ENCODE peak calls at places on chromosomes 13 and 19, in ten cellular contexts. I, D, O, Y, R, X, Z, U, H and C are unnamed samples.
A peak's percentile ranks its signal among the peaks of the same experiment; 100 is the strongest.

GRCh38 chr19:22623841-22624221 is 10.3 kb upstream of the ZNF492 start:
- DNase-seq in X (no peak), R (no peak), H (no peak), Z (no peak), O (no peak), Y (no peak), I (no peak), D (no peak), U (no peak), C (no peak)

GRCh38 chr19:29966594-29967249 is 24.7 kb downstream of the URI1 start:
- DNase-seq in O (no peak), R (peak; percentile 6), D (no peak), U (no peak), Y (peak; percentile 15), H (no peak), I (no peak), Z (no peak), X (no peak), C (no peak)

GRCh38 chr19:3275068-3275582 is 50.7 kb downstream of the CELF5 start:
- DNase-seq in X (no peak), Y (peak; percentile 13), H (no peak), O (no peak), D (no peak), Z (no peak), U (peak; percentile 59), R (no peak), I (no peak), C (no peak)

GRCh38 chr13:55244991-55245644 is 1895.6 kb upstream of the PRR20A start:
- DNase-seq in Z (no peak), R (no peak), X (no peak), O (no peak), Y (peak; percentile 25), U (no peak), D (no peak), H (no peak), I (no peak), C (no peak)

GRCh38 chr19:18912933-18913332 is 6.3 kb downstream of the COPE start:
- DNase-seq in I (no peak), O (no peak), D (no peak), Y (no peak), Z (no peak), H (no peak), R (no peak), X (no peak), U (peak; percentile 20), C (no peak)

GRCh38 chr19:43362179-43362578 is 8.7 kb downstream of the CD177 start:
- DNase-seq in X (no peak), R (peak; percentile 45), U (no peak), H (no peak), O (no peak), D (no peak), Y (no peak), Z (no peak), I (no peak), C (no peak)

GRCh38 chr13:28100149-28101121 is at the start of gene FLT3:
- DNase-seq in O (no peak), Z (peak; percentile 62), D (no peak), I (no peak), R (peak; percentile 30), X (no peak), H (no peak), U (peak; percentile 62), Y (peak; percentile 49), C (no peak)

GRCh38 chr13:47957073-47957472 is 44.0 kb downstream of the SUCLA2 start:
- DNase-seq in R (no peak), O (no peak), U (no peak), X (no peak), D (no peak), I (no peak), H (no peak), Y (no peak), Z (no peak), C (no peak)

GRCh38 chr13:23588576-23589141 is 18.4 kb downstream of the TNFRSF19 start:
- DNase-seq in U (no peak), Z (no peak), Y (no peak), X (no peak), D (no peak), H (no peak), I (no peak), O (no peak), R (no peak), C (no peak)

GRCh38 chr13:113413178-113413897 is 40.0 kb downstream of the ADPRHL1 start:
- DNase-seq in H (no peak), D (no peak), O (no peak), Y (no peak), R (no peak), X (no peak), U (no peak), I (peak; percentile 79), Z (no peak), C (no peak)

GRCh38 chr13:113410472-113411201 is 42.7 kb downstream of the ADPRHL1 start:
- DNase-seq in Y (no peak), D (peak; percentile 55), R (peak; percentile 83), Z (peak; percentile 25), U (no peak), H (peak; percentile 65), I (peak; percentile 92), O (no peak), X (no peak), C (no peak)

GRCh38 chr13:113413898-113414282 is 39.4 kb downstream of the ADPRHL1 start:
- DNase-seq in O (no peak), I (peak; percentile 95), Y (no peak), R (no peak), X (no peak), D (no peak), H (no peak), U (no peak), Z (peak; percentile 31), C (no peak)

GRCh38 chr13:113412440-113412839 is 40.8 kb downstream of the ADPRHL1 start:
- DNase-seq in Y (no peak), I (no peak), Z (no peak), H (no peak), R (no peak), X (no peak), U (no peak), D (no peak), O (no peak), C (no peak)

GRCh38 chr13:113411216-113412023 is 41.9 kb downstream of the ADPRHL1 start:
- DNase-seq in D (peak; percentile 89), I (peak; percentile 94), Z (peak; percentile 52), X (no peak), R (peak; percentile 97), O (no peak), Y (no peak), H (peak; percentile 35), U (no peak), C (peak; percentile 83)
- H3K27ac ChIP-seq in D (peak overlapping the region; percentile 92), I (peak overlapping the region; percentile 100), Z (peak overlapping the region; percentile 66), X (peak overlapping the region; percentile 73), R (peak overlapping the region; percentile 98), O (no peak overlapping the region), Y (no peak overlapping the region), H (no peak overlapping the region), U (no peak overlapping the region), C (peak overlapping the region; percentile 91)

GRCh38 chr13:65844266-65844841 is 1385.8 kb downstream of the PCDH9 start:
- DNase-seq in D (no peak), Z (no peak), Y (no peak), U (peak; percentile 7), X (no peak), R (no peak), I (no peak), O (no peak), H (no peak), C (no peak)
- TF ChIP-seq CTCF in D (no peak), Z (no peak), Y (no peak), U (no peak), X (no peak), R (no peak), I (no peak), O (no peak), H (no peak), C (no peak)

GRCh38 chr13:79194727-79195126 is 211.3 kb downstream of the RBM26 start:
- DNase-seq in U (no peak), X (no peak), I (no peak), H (no peak), Y (no peak), D (no peak), O (no peak), R (no peak), Z (no peak), C (no peak)
- H3K4me3 ChIP-seq in U (no peak overlapping the region), X (no peak overlapping the region), I (no peak overlapping the region), H (no peak overlapping the region), Y (no peak overlapping the region), D (no peak overlapping the region), O (no peak overlapping the region), R (no peak overlapping the region), Z (no peak overlapping the region), C (no peak overlapping the region)

DNA sequence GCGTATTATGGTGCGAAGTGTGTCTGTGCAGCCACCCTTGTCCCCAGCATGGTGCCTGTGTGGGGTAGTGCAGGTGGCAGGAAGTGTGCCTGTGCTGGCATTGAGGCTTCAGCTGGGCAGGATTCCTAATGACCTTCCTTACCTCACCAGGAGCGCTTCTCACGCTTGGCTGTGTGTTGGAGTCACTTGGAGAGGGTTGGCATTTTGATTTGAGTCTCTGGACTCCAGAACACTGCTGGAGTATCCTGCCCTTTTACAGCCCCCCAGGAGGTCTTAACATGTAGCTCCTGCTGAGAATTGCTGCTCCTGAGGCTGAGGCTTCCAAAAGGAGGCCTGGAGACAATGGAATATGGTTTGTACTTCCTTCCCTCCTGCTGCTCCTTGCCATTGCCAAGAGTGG is 87.0 kb downstream of the ARHGEF7 start:
- DNase-seq in H (no peak), D (no peak), U (no peak), Z (no peak), O (no peak), Y (no peak), R (no peak), X (no peak), I (no peak), C (no peak)
- H3K27ac ChIP-seq in H (no peak overlapping the region), D (no peak overlapping the region), U (no peak overlapping the region), Z (no peak overlapping the region), O (no peak overlapping the region), Y (no peak overlapping the region), R (peak overlapping the region; percentile 79), X (no peak overlapping the region), I (peak overlapping the region; percentile 65), C (no peak overlapping the region)

GRCh38 chr19:6693681-6694080 is 23.7 kb upstream of the TNFSF14 start:
- DNase-seq in U (no peak), O (no peak), Z (no peak), D (no peak), Y (no peak), I (no peak), X (no peak), R (no peak), H (no peak), C (no peak)
- TF ChIP-seq CTCF in U (no peak), O (no peak), Z (no peak), D (no peak), Y (no peak), I (no peak), X (no peak), R (no peak), H (no peak), C (no peak)